ENCODE peak calls at places on chromosomes 1 and 21, in eight cellular contexts. U is OCI-LY7, Y is mesenchymal stem cell, Z is Caco-2, S is aorta, W is left lung, T is PC-9, D is GM23338. Q is an unnamed sample. For H3K4me1, the result is how much of the 10 kb centered on the place peaks cover.

GRCh38 chr1:61779231-61779630 is 37.0 kb downstream of the PATJ start:
- DNase-seq in U (no peak), Y (no peak), Z (no peak), S (no peak), W (no peak), T (no peak), D (no peak), Q (no peak)

GRCh38 chr1:38502772-38503171 is 356.8 kb downstream of the RRAGC start:
- DNase-seq in U (peak), Y (no peak), Z (no peak), S (no peak), W (no peak), T (no peak), D (peak), Q (peak)

GRCh38 chr1:156959414-156959813 is 39.0 kb downstream of the LRRC71 start:
- DNase-seq in U (no peak), Y (peak), Z (no peak), S (no peak), W (no peak), T (peak), D (no peak), Q (no peak)

GRCh38 chr1:85463666-85464496 is 1.1 kb downstream of the DDAH1 start:
- DNase-seq in U (no peak), Y (peak), Z (no peak), S (no peak), W (no peak), T (no peak), D (peak), Q (no peak)

GRCh38 chr1:65467536-65467935 is 47.1 kb downstream of the LEPR start:
- DNase-seq in U (no peak), Y (peak), Z (peak), S (no peak), W (no peak), T (peak), D (peak), Q (peak)

GRCh38 chr1:157562515-157562914 is 10.2 kb upstream of the FCRL5 start:
- DNase-seq in U (peak), Y (no peak), Z (no peak), S (no peak), W (no peak), T (no peak), D (no peak), Q (no peak)

GRCh38 chr1:46556822-46557221 is 5.4 kb upstream of the KNCN start:
- DNase-seq in U (no peak), Y (no peak), Z (no peak), S (no peak), W (no peak), T (peak), D (no peak), Q (no peak)

GRCh38 chr1:86508583-86508969 is 38.3 kb upstream of the CLCA4 start:
- DNase-seq in U (no peak), Y (no peak), Z (no peak), S (no peak), W (no peak), T (no peak), D (no peak), Q (no peak)

GRCh38 chr1:38919075-38919474 is 22.6 kb downstream of the RHBDL2 start:
- DNase-seq in U (no peak), Y (no peak), Z (peak), S (no peak), W (no peak), T (no peak), D (no peak), Q (no peak)

GRCh38 chr1:213658508-213658907 is 329.3 kb upstream of the PROX1 start:
- DNase-seq in U (no peak), Y (no peak), Z (no peak), S (no peak), W (no peak), T (no peak), D (no peak), Q (no peak)

GRCh38 chr1:180267761-180268555 is 37.9 kb downstream of the LHX4 start:
- DNase-seq in U (no peak), Y (no peak), Z (no peak), S (no peak), W (no peak), T (no peak), D (no peak), Q (no peak)

GRCh38 chr1:34500451-34500850 is 254.4 kb upstream of the GJB5 start:
- DNase-seq in U (no peak), Y (no peak), Z (no peak), S (no peak), W (no peak), T (no peak), D (peak), Q (peak)

GRCh38 chr1:112239953-112240352 is 156.1 kb upstream of the CTTNBP2NL start:
- DNase-seq in U (no peak), Y (no peak), Z (no peak), S (no peak), W (no peak), T (no peak), D (peak), Q (no peak)

GRCh38 chr21:25636727-25637126 is 2.3 kb upstream of the JAM2 start:
- DNase-seq in U (no peak), Y (no peak), Z (no peak), S (no peak), W (no peak), T (no peak), D (no peak), Q (no peak)

GRCh38 chr1:101187287-101187686 is 49.5 kb upstream of the S1PR1 start:
- DNase-seq in U (no peak), Y (peak), Z (no peak), S (no peak), W (no peak), T (no peak), D (no peak), Q (no peak)

GRCh38 chr1:205350626-205351235 is 6.0 kb downstream of the KLHDC8A start:
- DNase-seq in U (no peak), Y (no peak), Z (no peak), S (no peak), W (no peak), T (no peak), D (peak), Q (peak)

GRCh38 chr1:150560986-150561829 is 12.0 kb downstream of the ADAMTSL4 start:
- DNase-seq in U (peak), Y (peak), Z (peak), S (peak), W (peak), T (peak), D (peak), Q (peak)
- H3K4me1 ChIP-seq in U (half or more), Y (half or more), Z (under half), S (under half), W (half or more), T (under half), D (under half), Q (under half)

GRCh38 chr1:36861380-36861779 is 172.9 kb downstream of the GRIK3 start:
- DNase-seq in U (no peak), Y (no peak), Z (no peak), S (no peak), W (no peak), T (no peak), D (no peak), Q (no peak)
- H3K4me1 ChIP-seq in U (under half), Y (under half), Z (under half), S (under half), W (under half), T (under half), D (under half), Q (under half)

GRCh38 chr1:1348420-1349255 is 580 bp downstream of the DVL1 start:
- DNase-seq in U (no peak), Y (peak), Z (no peak), S (no peak), W (peak), T (no peak), D (peak), Q (no peak)

GRCh38 chr1:1347663-1348419 is 1.4 kb downstream of the DVL1 start:
- DNase-seq in U (no peak), Y (peak), Z (no peak), S (no peak), W (peak), T (peak), D (no peak), Q (no peak)

GRCh38 chr1:1347026-1347595 is 2.1 kb downstream of the DVL1 start:
- DNase-seq in U (no peak), Y (no peak), Z (no peak), S (no peak), W (peak), T (no peak), D (no peak), Q (no peak)

GRCh38 chr1:1351511-1352427 is 2.6 kb upstream of the DVL1 start:
- DNase-seq in U (no peak), Y (peak), Z (no peak), S (no peak), W (peak), T (no peak), D (peak), Q (no peak)

GRCh38 chr1:1349256-1350012 is at the start of gene DVL1:
- DNase-seq in U (peak), Y (peak), Z (peak), S (peak), W (peak), T (no peak), D (peak), Q (no peak)
- H3K4me1 ChIP-seq in U (under half), Y (half or more), Z (under half), S (under half), W (half or more), T (under half), D (under half), Q (under half)

GRCh38 chr21:29074783-29075182 is 1.3 kb upstream of the CCT8 start:
- DNase-seq in U (no peak), Y (no peak), Z (no peak), S (no peak), W (no peak), T (no peak), D (no peak), Q (no peak)
- H3K4me1 ChIP-seq in U (half or more), Y (under half), Z (under half), S (under half), W (half or more), T (under half), D (under half), Q (under half)

DNA sequence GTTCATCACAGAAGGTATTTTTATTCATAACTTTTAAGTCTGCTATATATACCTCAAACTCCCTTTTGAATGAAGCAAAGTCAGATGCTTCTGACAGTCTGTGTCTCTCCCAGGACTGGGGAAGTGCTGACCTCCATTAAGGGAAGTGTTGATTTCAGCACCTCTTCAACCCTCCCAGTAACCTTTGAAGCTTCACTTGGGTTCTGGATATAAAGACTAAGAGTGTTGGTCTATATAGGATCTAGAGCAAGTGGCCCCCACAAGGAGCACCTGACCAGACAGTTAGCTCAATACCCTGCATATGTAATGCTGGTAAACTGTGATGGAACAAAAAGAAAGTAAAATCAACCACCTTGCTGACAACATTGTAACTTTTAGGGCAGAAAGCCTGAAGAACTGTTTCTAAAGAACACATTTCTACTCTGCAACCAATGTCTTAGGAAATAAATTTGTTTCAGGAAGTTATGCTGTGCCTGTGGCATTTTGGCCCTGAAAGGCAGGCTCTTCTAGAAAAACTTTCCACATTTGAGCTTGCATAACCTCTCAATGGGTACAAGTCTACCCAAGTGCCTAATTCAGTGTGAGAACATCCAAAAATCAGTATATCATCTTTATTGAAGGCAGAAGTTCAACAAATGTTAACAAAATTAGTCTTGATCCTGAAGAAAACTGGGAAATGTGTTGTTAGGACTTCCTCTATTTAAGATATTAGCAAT is 865 bp upstream of the PTPN22 start:
- DNase-seq in U (peak), Y (no peak), Z (no peak), S (no peak), W (no peak), T (no peak), D (no peak), Q (no peak)
- H3K4me1 ChIP-seq in U (half or more), Y (under half), Z (under half), S (under half), W (half or more), T (under half), D (under half), Q (under half)

GRCh38 chr1:75953461-75953860 is 21.3 kb upstream of the ASB17 start:
- DNase-seq in U (no peak), Y (no peak), Z (peak), S (no peak), W (no peak), T (no peak), D (peak), Q (no peak)
- H3K4me1 ChIP-seq in U (under half), Y (under half), Z (under half), S (under half), W (under half), T (under half), D (under half), Q (under half)

Q was measured in NT2/D1.